ENCODE peak calls at places on chromosomes 4 and X, in ten cellular contexts. E, L, I, N, P, J, X, G, M and D are unnamed samples.

GRCh38 chr4:32519060-32519459 is 1798.9 kb downstream of the PCDH7 start:
- DNase-seq in N (no peak), E (no peak), L (no peak), M (no peak), P (no peak), G (no peak), I (no peak), X (no peak), J (no peak), D (no peak)

GRCh38 chrX:74781507-74782034 is 143.7 kb downstream of the NEXMIF start:
- DNase-seq in J (no peak), X (no peak), P (no peak), G (no peak), M (no peak), I (no peak), E (no peak), N (no peak), L (no peak), D (no peak)

GRCh38 chrX:67720344-67720743 is 176.5 kb downstream of the AR start:
- DNase-seq in I (no peak), G (no peak), J (no peak), E (peak), L (no peak), P (no peak), X (no peak), N (no peak), M (no peak), D (no peak)

GRCh38 chr4:57148831-57149230 is 38.6 kb upstream of the IGFBP7 start:
- DNase-seq in E (no peak), L (no peak), I (no peak), P (no peak), X (no peak), G (no peak), J (no peak), M (no peak), N (no peak), D (no peak)

GRCh38 chrX:35561985-35562384 is 236.2 kb upstream of the MAGEB16 start:
- DNase-seq in X (no peak), N (no peak), I (no peak), L (no peak), M (no peak), J (no peak), P (peak), G (no peak), E (no peak), D (no peak)

GRCh38 chrX:134990475-134991473 is at the start of gene SMIM10:
- DNase-seq in P (peak), E (peak), I (peak), M (peak), X (peak), G (peak), N (peak), J (peak), L (peak), D (peak)

GRCh38 chrX:70301716-70302115 is 11.8 kb downstream of the KIF4A start:
- DNase-seq in L (no peak), X (no peak), P (no peak), J (no peak), N (no peak), E (peak), I (no peak), G (no peak), M (no peak), D (no peak)

GRCh38 chr4:147312376-147313046 is 168.4 kb upstream of the EDNRA start:
- DNase-seq in N (no peak), E (no peak), J (no peak), G (no peak), M (peak), X (no peak), L (no peak), I (no peak), P (no peak), D (no peak)

GRCh38 chr4:87030606-87031441 is 96.0 kb downstream of the AFF1 start:
- DNase-seq in M (no peak), L (no peak), E (peak), N (no peak), I (no peak), P (no peak), J (no peak), X (no peak), G (no peak), D (no peak)

GRCh38 chr4:86233681-86234080 is 126.2 kb downstream of the MAPK10 start:
- DNase-seq in J (no peak), M (no peak), I (no peak), E (no peak), X (no peak), N (no peak), P (no peak), G (no peak), L (no peak), D (no peak)

GRCh38 chrX:137891431-137891830 is 325.5 kb downstream of the ZIC3 start:
- DNase-seq in N (no peak), G (no peak), P (no peak), X (no peak), L (no peak), J (no peak), M (no peak), E (no peak), I (no peak), D (no peak)

GRCh38 chrX:150229481-150229880 is 133.6 kb upstream of the MAMLD1 start:
- DNase-seq in E (no peak), P (no peak), G (peak), X (no peak), J (no peak), I (no peak), N (no peak), L (no peak), M (no peak), D (no peak)

GRCh38 chrX:110941906-110942305 is 146.3 kb upstream of the CHRDL1 start:
- DNase-seq in P (no peak), I (no peak), G (no peak), M (peak), X (no peak), J (no peak), N (no peak), E (no peak), L (peak), D (no peak)

GRCh38 chr4:67204441-67204840 is 340.9 kb downstream of the CENPC start:
- DNase-seq in E (no peak), M (no peak), N (no peak), L (no peak), I (no peak), X (no peak), J (no peak), G (no peak), P (no peak), D (no peak)

GRCh38 chr4:138499627-138500026 is 257.5 kb upstream of the SLC7A11 start:
- DNase-seq in G (no peak), N (no peak), L (no peak), J (no peak), M (no peak), I (no peak), P (no peak), X (no peak), E (no peak), D (no peak)

GRCh38 chr4:139658185-139658584 is 7.4 kb upstream of the MGST2 start:
- DNase-seq in P (no peak), I (no peak), M (no peak), N (no peak), E (no peak), J (no peak), G (no peak), X (no peak), L (no peak), D (no peak)

GRCh38 chr4:7466904-7467303 is 32.2 kb upstream of the PSAPL1 start:
- DNase-seq in N (no peak), P (no peak), L (no peak), G (no peak), E (no peak), I (no peak), M (no peak), J (no peak), X (no peak), D (no peak)

GRCh38 chr4:149713031-149713430 is 102.6 kb downstream of the IQCM start:
- DNase-seq in P (no peak), L (no peak), E (no peak), J (no peak), M (no peak), G (no peak), X (no peak), I (no peak), N (no peak), D (no peak)

GRCh38 chrX:48919360-48919821 is 567 bp upstream of the PIM2 start:
- DNase-seq in I (no peak), J (no peak), L (no peak), P (no peak), E (no peak), X (no peak), M (no peak), N (no peak), G (no peak), D (no peak)

GRCh38 chr4:169400832-169401231 is 130.1 kb upstream of the SH3RF1 start:
- DNase-seq in X (no peak), N (no peak), L (no peak), M (no peak), G (no peak), J (no peak), E (no peak), P (no peak), I (no peak), D (no peak)

GRCh38 chr4:98639523-98639922 is 18.9 kb downstream of the TSPAN5 start:
- DNase-seq in X (no peak), G (no peak), P (no peak), L (no peak), E (no peak), N (no peak), J (no peak), I (no peak), M (no peak), D (no peak)

GRCh38 chr4:3776166-3777032 is 10.2 kb downstream of the ADRA2C start:
- DNase-seq in X (no peak), L (no peak), J (no peak), N (no peak), P (no peak), I (no peak), E (no peak), M (no peak), G (no peak), D (no peak)

GRCh38 chr4:7892212-7893019 is 47.2 kb downstream of the AFAP1 start:
- DNase-seq in M (no peak), I (no peak), P (no peak), N (no peak), J (no peak), L (no peak), X (no peak), E (no peak), G (no peak), D (no peak)

GRCh38 chr4:2837110-2837903 is 6.3 kb upstream of the ADD1 start:
- DNase-seq in M (no peak), G (no peak), L (no peak), P (peak), I (no peak), N (no peak), X (peak), E (no peak), J (peak), D (no peak)

GRCh38 chrX:97547873-97548578 is 664.3 kb downstream of the RPA4 start:
- DNase-seq in N (no peak), P (no peak), X (no peak), M (no peak), L (no peak), E (peak), J (no peak), I (no peak), G (no peak), D (no peak)

GRCh38 chr4:1415681-1415981 is 9.4 kb upstream of the NKX1-1 start:
- DNase-seq in L (no peak), X (no peak), G (no peak), I (peak), P (no peak), M (no peak), J (peak), N (no peak), E (no peak), D (no peak)

GRCh38 chr4:87843936-87844335 is 11.2 kb downstream of the MEPE start:
- DNase-seq in J (no peak), M (no peak), I (no peak), G (no peak), E (peak), P (no peak), L (no peak), X (no peak), N (no peak), D (no peak)

GRCh38 chrX:30957753-30958152 is 68.7 kb upstream of the TAB3 start:
- DNase-seq in E (no peak), M (peak), N (no peak), I (no peak), G (no peak), X (no peak), L (peak), J (no peak), P (no peak), D (no peak)

GRCh38 chr4:184824776-184825393 is 883 bp downstream of the ACSL1 start:
- DNase-seq in G (no peak), L (no peak), N (no peak), J (no peak), M (no peak), X (no peak), E (peak), I (no peak), P (peak), D (peak)

GRCh38 chrX:39750798-39751197 is 347.0 kb downstream of the BCOR start:
- DNase-seq in X (no peak), G (no peak), N (no peak), M (no peak), L (no peak), P (no peak), E (no peak), I (no peak), J (no peak), D (no peak)

GRCh38 chr4:169658970-169659735 is 38.8 kb downstream of the CLCN3 start:
- DNase-seq in J (no peak), P (no peak), E (no peak), N (no peak), I (no peak), M (no peak), G (no peak), X (no peak), L (no peak), D (no peak)

GRCh38 chrX:35040871-35041270 is 98.3 kb downstream of the FAM47B start:
- DNase-seq in L (no peak), J (no peak), N (no peak), P (no peak), X (no peak), G (no peak), E (no peak), I (no peak), M (no peak), D (no peak)

GRCh38 chr4:84892950-84893349 is 73.5 kb downstream of the WDFY3 start:
- DNase-seq in G (no peak), E (no peak), J (no peak), X (no peak), P (no peak), N (no peak), M (no peak), L (no peak), I (no peak), D (no peak)

GRCh38 chr4:29131304-29131703 is 1588.9 kb upstream of the PCDH7 start:
- DNase-seq in L (no peak), E (no peak), M (no peak), P (no peak), G (no peak), N (no peak), J (no peak), X (no peak), I (no peak), D (no peak)

GRCh38 chr4:89245459-89245858 is 62.1 kb downstream of the GPRIN3 start:
- DNase-seq in N (no peak), M (no peak), P (peak), X (no peak), L (no peak), G (no peak), E (no peak), I (no peak), J (no peak), D (no peak)

GRCh38 chrX:13398073-13398823 is 78.4 kb upstream of the ATXN3L start:
- DNase-seq in L (peak), M (no peak), N (no peak), E (peak), X (peak), J (peak), P (peak), G (no peak), I (peak), D (no peak)
- TF ChIP-seq POLR2AphosphoS5 in L (no peak), M (no peak), N (no peak), E (peak), X (peak), J (no peak), P (peak), G (no peak), I (no peak), D (no peak)

DNA sequence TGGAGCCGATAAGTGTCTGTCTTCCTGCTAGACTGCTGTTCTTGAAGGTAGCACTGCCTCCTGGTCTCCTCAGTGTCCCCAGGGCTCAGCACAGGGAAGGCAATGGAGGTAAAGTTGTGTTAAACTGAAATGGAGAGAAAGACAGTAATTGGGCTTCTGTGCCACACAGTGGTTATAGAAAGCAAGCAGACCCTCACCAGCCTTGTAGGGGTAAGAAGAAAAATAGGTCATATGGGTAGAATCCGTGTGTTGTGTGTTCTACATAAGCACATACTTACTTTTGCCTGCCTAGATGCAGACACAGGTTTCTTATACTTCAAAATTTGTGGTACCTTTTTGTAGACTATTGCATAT is 49.7 kb downstream of the RHOH start:
- DNase-seq in M (no peak), N (no peak), J (no peak), X (no peak), I (no peak), P (no peak), G (no peak), L (no peak), E (no peak), D (no peak)
- TF ChIP-seq POLR2A in M (no peak), N (peak), J (no peak), X (no peak), I (no peak), P (no peak), G (no peak), L (no peak), E (no peak), D (no peak)

GRCh38 chrX:49921109-49921508 is 1.3 kb upstream of the CLCN5 start:
- DNase-seq in X (no peak), N (no peak), I (peak), E (no peak), P (no peak), M (no peak), G (no peak), J (no peak), L (no peak), D (no peak)

GRCh38 chrX:49919617-49920016 is 2.8 kb upstream of the CLCN5 start:
- DNase-seq in P (peak), J (peak), I (peak), M (no peak), G (no peak), X (peak), N (no peak), E (peak), L (no peak), D (peak)

DNA sequence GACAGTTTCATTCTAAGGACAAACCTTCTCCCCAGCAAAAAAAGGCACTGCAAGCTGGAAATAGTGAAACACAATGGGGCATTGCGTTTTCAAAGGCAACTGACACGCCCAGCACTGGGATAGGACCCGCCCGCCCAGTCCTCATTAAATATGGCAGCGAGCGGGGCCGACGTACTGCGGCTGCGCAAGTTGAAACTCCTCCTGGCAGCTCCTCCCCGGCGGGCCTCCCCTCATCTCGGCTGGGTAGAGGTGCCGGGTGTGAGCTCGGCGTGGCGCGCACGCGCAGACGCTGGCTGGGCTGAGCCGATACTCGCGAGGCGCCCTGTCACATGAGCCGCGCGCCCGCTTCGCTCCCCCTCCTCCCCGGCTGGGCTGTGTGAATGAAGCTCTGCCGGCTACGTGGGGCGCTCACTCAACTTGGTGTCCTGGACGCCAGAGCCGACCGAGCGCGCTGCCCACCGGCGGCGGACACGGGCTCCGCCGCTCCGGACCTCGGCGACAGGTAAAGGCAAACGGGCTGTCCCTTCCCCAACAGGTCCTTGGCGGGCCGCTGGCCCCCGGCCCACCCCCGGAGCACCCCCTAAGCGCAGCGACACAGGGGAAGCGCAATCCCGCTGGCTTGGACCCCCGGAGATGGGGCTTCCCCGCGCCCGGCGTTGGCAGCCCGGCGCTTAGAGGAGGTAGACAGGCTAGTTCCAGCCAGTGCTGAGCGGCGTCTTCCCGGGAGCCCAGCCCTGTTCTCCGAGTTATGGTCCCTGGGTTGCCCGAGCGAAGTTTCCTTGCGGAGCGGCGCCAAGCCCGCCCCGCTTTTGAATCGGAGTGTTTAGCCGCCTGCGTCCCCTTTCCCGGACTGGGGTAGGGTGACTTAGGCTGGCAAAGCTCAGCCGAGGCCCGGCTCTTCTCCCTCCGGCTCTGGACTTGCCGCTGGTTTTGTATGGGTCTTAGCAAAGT is at the start of gene CLCN5:
- DNase-seq in P (peak), J (peak), I (peak), M (peak), N (peak), X (peak), L (peak), E (peak), G (peak), D (peak)
- TF ChIP-seq POLR2AphosphoS5 in P (peak), J (peak), I (no peak), M (peak), N (peak), X (peak), L (no peak), E (peak), G (peak), D (no peak)

GRCh38 chr4:153314915-153315314 is 29.6 kb upstream of the MND1 start:
- DNase-seq in E (no peak), P (no peak), N (no peak), X (no peak), M (no peak), G (no peak), L (no peak), I (no peak), J (no peak), D (no peak)
- TF ChIP-seq POLR2A in E (no peak), P (no peak), N (no peak), X (no peak), M (no peak), G (no peak), L (no peak), I (no peak), J (no peak), D (no peak)

DNA sequence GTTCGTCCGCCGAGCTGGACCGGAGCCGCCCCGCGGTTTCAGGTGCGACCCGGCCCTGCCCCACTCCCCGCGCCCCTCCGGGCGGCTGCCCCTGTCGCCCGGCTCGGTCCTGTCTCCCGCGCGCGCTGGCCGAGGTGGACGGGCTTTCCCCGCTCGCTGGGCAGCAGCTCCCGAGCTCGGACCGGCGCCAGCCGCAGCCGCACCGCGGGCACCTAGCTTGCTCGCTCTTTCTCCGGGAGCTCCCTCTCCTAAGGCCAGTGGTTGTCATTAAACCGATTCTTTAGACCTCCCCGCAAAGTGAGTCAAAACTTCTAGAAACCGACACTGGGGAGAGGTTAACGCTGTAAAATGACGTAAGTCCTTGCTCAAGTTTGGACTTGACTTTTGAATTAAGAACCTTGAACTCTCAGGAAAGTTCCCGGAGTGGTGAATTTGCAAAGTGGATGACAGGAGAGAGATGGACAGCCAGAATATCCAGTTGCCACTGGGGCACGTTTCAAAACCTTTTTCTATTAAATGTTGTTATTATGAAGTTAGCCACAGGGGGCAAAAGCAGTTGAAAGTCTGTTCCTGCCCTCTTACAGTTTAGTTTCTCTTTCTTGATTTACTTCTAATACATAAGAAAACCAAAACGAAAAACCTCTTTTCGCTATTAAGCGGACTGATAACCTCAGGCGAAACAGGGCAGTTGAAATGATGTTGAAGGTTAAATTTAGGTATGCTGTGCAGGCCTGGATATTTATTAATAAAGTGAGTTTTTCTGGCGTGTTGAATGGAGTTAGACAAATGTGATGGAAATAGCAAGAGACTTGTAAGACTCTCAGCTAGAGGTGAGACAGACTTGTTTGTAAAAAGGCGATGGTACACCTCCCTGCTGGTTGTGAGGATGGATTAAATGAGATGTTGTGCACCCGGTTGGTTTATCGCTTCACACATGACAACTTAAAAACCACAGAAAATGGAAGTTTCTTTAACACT is 846 bp downstream of the PI4K2B start:
- DNase-seq in J (peak), P (peak), E (peak), M (peak), X (peak), I (peak), L (peak), G (peak), N (no peak), D (no peak)
- TF ChIP-seq POLR2AphosphoS5 in J (peak), P (peak), E (no peak), M (peak), X (peak), I (no peak), L (no peak), G (no peak), N (no peak), D (no peak)